ENCODE peak calls at places on chromosomes 1 and 21, in five cellular contexts. One of them, this sample, is unnamed.

GRCh38 chr1:154877370-154877974 is 7.4 kb upstream of the KCNN3 start:
- DNase-seq in heart left ventricle: no peak
- DNase-seq in C1 segment of cervical spinal cord: no peak
- DNase-seq in T-helper 9 cell: no peak
- DNase-seq in Right ventricle myocardium superior: no peak
- DNase-seq in this sample: peak

GRCh38 chr1:247118946-247119446 is 14.8 kb upstream of the ZNF669 start:
- DNase-seq in heart left ventricle: no peak
- DNase-seq in Right ventricle myocardium superior: no peak
- DNase-seq in T-helper 9 cell: no peak
- DNase-seq in C1 segment of cervical spinal cord: no peak
- DNase-seq in this sample: no peak

GRCh38 chr1:228287541-228288425 is 79.9 kb downstream of the OBSCN start:
- DNase-seq in T-helper 9 cell: no peak
- DNase-seq in Right ventricle myocardium superior: peak
- DNase-seq in C1 segment of cervical spinal cord: no peak
- DNase-seq in heart left ventricle: peak
- DNase-seq in this sample: no peak

GRCh38 chr21:43703068-43703880 is 15.7 kb upstream of the PDXK start:
- DNase-seq in Right ventricle myocardium superior: peak
- DNase-seq in heart left ventricle: peak
- DNase-seq in C1 segment of cervical spinal cord: no peak
- DNase-seq in T-helper 9 cell: no peak
- DNase-seq in this sample: no peak

GRCh38 chr1:196698993-196699392 is 47.1 kb downstream of the CFH start:
- DNase-seq in T-helper 9 cell: no peak
- DNase-seq in heart left ventricle: no peak
- DNase-seq in C1 segment of cervical spinal cord: no peak
- DNase-seq in Right ventricle myocardium superior: no peak
- DNase-seq in this sample: no peak

GRCh38 chr1:14371806-14372497 is 226.5 kb upstream of the KAZN start:
- DNase-seq in Right ventricle myocardium superior: no peak
- DNase-seq in heart left ventricle: no peak
- DNase-seq in C1 segment of cervical spinal cord: no peak
- DNase-seq in T-helper 9 cell: no peak
- DNase-seq in this sample: no peak

GRCh38 chr1:31191281-31191680 is 48.4 kb downstream of the NKAIN1 start:
- DNase-seq in heart left ventricle: no peak
- DNase-seq in C1 segment of cervical spinal cord: no peak
- DNase-seq in T-helper 9 cell: no peak
- DNase-seq in Right ventricle myocardium superior: no peak
- DNase-seq in this sample: no peak

GRCh38 chr1:210263963-210264362 is 31.4 kb downstream of the SERTAD4 start:
- DNase-seq in T-helper 9 cell: no peak
- DNase-seq in heart left ventricle: no peak
- DNase-seq in C1 segment of cervical spinal cord: no peak
- DNase-seq in Right ventricle myocardium superior: no peak
- DNase-seq in this sample: no peak

GRCh38 chr1:218557731-218558130 is 212.6 kb downstream of the TGFB2 start:
- DNase-seq in C1 segment of cervical spinal cord: peak
- DNase-seq in heart left ventricle: peak
- DNase-seq in T-helper 9 cell: no peak
- DNase-seq in Right ventricle myocardium superior: no peak
- DNase-seq in this sample: no peak

This sample was measured in HCEC 1CT.